ENCODE peak calls at places on chromosomes 7 and 10, in four cellular contexts. Y is left ventricle myocardium inferior, N is ascending aorta, X is thoracic aorta. V is an unnamed sample.

GRCh38 chr7:29196191-29196590 is 1.6 kb downstream of the CHN2 start:
- DNase-seq in Y (no peak), N (no peak), X (no peak), V (no peak)

GRCh38 chr10:121002586-121003205 is 151.5 kb downstream of the WDR11 start:
- DNase-seq in Y (no peak), N (no peak), X (no peak), V (no peak)

GRCh38 chr7:116377721-116378120 is 121.8 kb upstream of the CAV2 start:
- DNase-seq in Y (no peak), N (no peak), X (no peak), V (no peak)

GRCh38 chr7:116517626-116518025 is 7.2 kb upstream of the CAV1 start:
- DNase-seq in Y (no peak), N (no peak), X (no peak), V (no peak)

GRCh38 chr7:50270531-50271018 is 33.9 kb upstream of the IKZF1 start:
- DNase-seq in Y (no peak), N (no peak), X (no peak), V (no peak)

GRCh38 chr10:49610015-49610734 is at the start of gene SLC18A3:
- DNase-seq in Y (no peak), N (no peak), X (no peak), V (no peak)

GRCh38 chr10:110527731-110528171 is 30.0 kb downstream of the DUSP5 start:
- DNase-seq in Y (no peak), N (no peak), X (no peak), V (no peak)

GRCh38 chr7:28176645-28177044 is 4.0 kb downstream of the JAZF1 start:
- DNase-seq in Y (no peak), N (no peak), X (no peak), V (no peak)

GRCh38 chr10:86365346-86366032 is 1.1 kb downstream of the GRID1 start:
- DNase-seq in Y (no peak), N (no peak), X (no peak), V (no peak)

GRCh38 chr7:129422727-129423126 is 11.5 kb upstream of the STRIP2 start:
- DNase-seq in Y (no peak), N (no peak), X (no peak), V (no peak)

GRCh38 chr10:126872135-126872534 is 33.1 kb upstream of the DOCK1 start:
- DNase-seq in Y (no peak), N (no peak), X (no peak), V (no peak)

GRCh38 chr7:121084748-121085336 is 96.3 kb downstream of the CPED1 start:
- DNase-seq in Y (no peak), N (no peak), X (no peak), V (no peak)
- H3K27ac ChIP-seq in Y (peak overlapping the region; percentile 80), N (peak overlapping the region; percentile 71), X (peak overlapping the region; percentile 81), V (peak overlapping the region; percentile 70)

GRCh38 chr10:131310054-131310903 is 1.2 kb downstream of the TCERG1L start:
- DNase-seq in Y (no peak), N (no peak), X (no peak), V (no peak)
- H3K4me3 ChIP-seq in Y (peak overlapping the region; percentile 14), N (no peak overlapping the region), X (no peak overlapping the region), V (peak overlapping the region; percentile 50)

GRCh38 chr7:134779741-134780065 is 269 bp downstream of the CALD1 start:
- DNase-seq in Y (no peak), N (no peak), X (no peak), V (no peak)

GRCh38 chr7:134778941-134779740 is at the start of gene CALD1:
- DNase-seq in Y (peak; percentile 74), N (peak; percentile 74), X (peak; percentile 71), V (peak; percentile 84)

GRCh38 chr7:134782121-134782623 is 2.7 kb downstream of the CALD1 start:
- DNase-seq in Y (no peak), N (no peak), X (no peak), V (no peak)

GRCh38 chr7:134780166-134780853 is 876 bp downstream of the CALD1 start:
- DNase-seq in Y (no peak), N (no peak), X (no peak), V (no peak)

DNA sequence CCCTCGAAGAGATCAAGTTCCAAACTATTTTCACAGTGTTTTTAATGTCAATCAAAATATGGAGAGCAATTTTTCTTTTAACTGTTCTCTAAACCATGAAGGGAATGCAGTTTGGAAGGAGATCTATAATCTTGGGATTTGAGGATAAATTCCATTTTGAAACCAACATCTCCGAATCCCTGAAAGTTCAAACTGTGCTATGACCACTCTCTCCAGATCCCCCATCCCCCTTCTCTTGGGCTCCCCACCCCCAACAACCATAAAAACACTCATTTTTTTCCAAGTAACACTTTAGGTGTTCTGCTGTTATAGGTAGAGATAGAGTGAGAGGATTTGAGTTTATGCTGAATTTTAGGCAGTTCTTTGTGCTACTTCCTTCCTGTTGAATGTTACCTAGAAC is 1.7 kb downstream of the CALD1 start:
- DNase-seq in Y (no peak), N (no peak), X (no peak), V (no peak)
- H3K27ac ChIP-seq in Y (peak overlapping the region; percentile 89), N (peak overlapping the region; percentile 94), X (peak overlapping the region; percentile 93), V (peak overlapping the region; percentile 90)

GRCh38 chr7:48471206-48471605 is 299.9 kb downstream of the ABCA13 start:
- DNase-seq in Y (no peak), N (no peak), X (no peak), V (no peak)

GRCh38 chr7:48472640-48473039 is 301.4 kb downstream of the ABCA13 start:
- DNase-seq in Y (no peak), N (no peak), X (no peak), V (no peak)
- H3K4me3 ChIP-seq in Y (no peak overlapping the region), N (no peak overlapping the region), X (no peak overlapping the region), V (no peak overlapping the region)

V was measured in testis.